ENCODE peak calls at places on chromosome 15, in five cellular contexts. P, C, I, G and V are unnamed samples.

GRCh38 chr15:67137319-67137718 is 71.9 kb downstream of the SMAD3 start:
- DNase-seq in G (no peak), P (no peak), C (no peak), I (no peak), V (no peak)

GRCh38 chr15:52797625-52798501 is 7.7 kb upstream of the ONECUT1 start:
- DNase-seq in P (no peak), G (no peak), I (no peak), C (no peak), V (no peak)

GRCh38 chr15:58453931-58454793 is 22.4 kb downstream of the LIPC start:
- DNase-seq in C (no peak), P (no peak), I (no peak), G (peak; percentile 25), V (no peak)

GRCh38 chr15:31867536-31868442 is 162.5 kb upstream of the CHRNA7 start:
- DNase-seq in G (no peak), P (peak; percentile 57), C (no peak), I (peak; percentile 69), V (no peak)

GRCh38 chr15:59116771-59117170 is 11.8 kb downstream of the CCNB2 start:
- DNase-seq in C (no peak), G (no peak), I (no peak), P (no peak), V (no peak)

GRCh38 chr15:90358124-90359033 is 6.3 kb downstream of the ZNF774 start:
- DNase-seq in G (no peak), P (no peak), C (no peak), I (no peak), V (peak; percentile 62)

GRCh38 chr15:98154863-98155262 is 194.4 kb downstream of the ARRDC4 start:
- DNase-seq in G (no peak), C (no peak), I (no peak), P (no peak), V (no peak)

GRCh38 chr15:66662522-66662921 is 39.5 kb upstream of the SMAD6 start:
- DNase-seq in C (no peak), I (no peak), P (no peak), G (no peak), V (no peak)

GRCh38 chr15:39493393-39494067 is 87.3 kb upstream of the THBS1 start:
- DNase-seq in G (no peak), C (no peak), I (peak; percentile 68), P (no peak), V (no peak)
- H3K4me3 ChIP-seq in G (no peak overlapping the region), C (no peak overlapping the region), I (no peak overlapping the region), P (no peak overlapping the region), V (no peak overlapping the region)

GRCh38 chr15:25067725-25068309 is 113.0 kb downstream of the SNRPN start:
- DNase-seq in I (no peak), C (peak; percentile 16), G (no peak), P (no peak), V (no peak)

GRCh38 chr15:25065876-25066275 is 111.1 kb downstream of the SNRPN start:
- DNase-seq in P (no peak), I (no peak), C (peak; percentile 48), G (no peak), V (no peak)

GRCh38 chr15:25068696-25069095 is 113.9 kb downstream of the SNRPN start:
- DNase-seq in G (no peak), C (peak; percentile 32), I (no peak), P (no peak), V (no peak)

GRCh38 chr15:25065286-25065685 is 110.5 kb downstream of the SNRPN start:
- DNase-seq in C (peak; percentile 58), I (no peak), P (no peak), G (no peak), V (no peak)

GRCh38 chr15:25066708-25067107 is 111.9 kb downstream of the SNRPN start:
- DNase-seq in I (no peak), P (no peak), G (no peak), C (peak; percentile 46), V (no peak)
- H3K9me3 ChIP-seq in I (peaks cover 27% of the 10 kb centered on the region), P (no peaks in the 10 kb centered on the region), G (peaks cover 100% of the 10 kb centered on the region), C (peaks cover 97% of the 10 kb centered on the region), V (peaks cover 96% of the 10 kb centered on the region)

GRCh38 chr15:76335129-76335850 is 1.3 kb upstream of the ISL2 start:
- DNase-seq in C (no peak), G (no peak), P (no peak), I (peak; percentile 17), V (no peak)
- H3K4me3 ChIP-seq in C (no peak overlapping the region), G (no peak overlapping the region), P (peak overlapping the region; percentile 53), I (no peak overlapping the region), V (peak overlapping the region; percentile 82)

GRCh38 chr15:39054128-39054732 is 489.6 kb upstream of the RASGRP1 start:
- DNase-seq in C (no peak), I (no peak), G (no peak), P (no peak), V (no peak)

GRCh38 chr15:39058371-39059131 is 493.9 kb upstream of the RASGRP1 start:
- DNase-seq in C (no peak), P (no peak), G (no peak), I (no peak), V (no peak)

GRCh38 chr15:39051931-39052705 is 487.5 kb upstream of the RASGRP1 start:
- DNase-seq in C (no peak), G (no peak), P (no peak), I (no peak), V (no peak)

GRCh38 chr15:39056357-39056756 is 491.7 kb upstream of the RASGRP1 start:
- DNase-seq in G (no peak), C (no peak), P (no peak), I (peak; percentile 44), V (no peak)

GRCh38 chr15:39053480-39053879 is 488.9 kb upstream of the RASGRP1 start:
- DNase-seq in C (no peak), I (no peak), P (no peak), G (no peak), V (no peak)
- H3K9me3 ChIP-seq in C (no peaks in the 10 kb centered on the region), I (no peaks in the 10 kb centered on the region), P (no peaks in the 10 kb centered on the region), G (peaks cover 5% of the 10 kb centered on the region), V (peaks cover 15% of the 10 kb centered on the region)

DNA sequence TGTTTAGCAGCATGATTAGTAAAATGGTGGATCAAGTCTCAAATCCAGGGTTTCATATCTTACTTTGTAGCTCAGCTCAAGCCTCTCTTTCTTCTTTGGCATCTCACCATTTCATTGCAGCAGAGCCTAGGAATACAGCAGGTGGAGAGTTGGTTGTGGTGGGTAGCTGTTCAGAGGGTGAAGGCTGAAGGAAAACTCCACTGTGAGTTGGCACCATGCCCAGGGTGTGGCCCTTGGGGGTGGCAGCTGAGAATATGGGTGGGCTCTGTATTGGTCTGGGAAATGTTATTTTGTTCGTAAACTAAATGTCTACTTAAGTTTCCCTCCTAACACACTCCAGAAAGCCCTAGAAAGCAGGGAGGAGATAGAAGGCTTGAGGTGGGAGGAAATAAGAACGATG is 1.7 kb upstream of the MAP1A start:
- DNase-seq in G (peak; percentile 63), P (no peak), I (no peak), C (no peak), V (no peak)
- H3K4me3 ChIP-seq in G (peak overlapping the region; percentile 61), P (no peak overlapping the region), I (no peak overlapping the region), C (no peak overlapping the region), V (no peak overlapping the region)